ENCODE peak calls at places on chromosomes 16 and 17, in seven cellular contexts. R, N, L, U, X, A and J are unnamed samples.
A peak's percentile ranks its signal among the peaks of the same experiment; 100 is the strongest.

GRCh38 chr16:88329726-88330700 is 52.7 kb upstream of the ZNF469 start:
- DNase-seq in R (no peak), N (no peak), L (no peak), U (no peak), X (no peak), A (no peak), J (no peak)

GRCh38 chr16:88298882-88299745 is 83.6 kb upstream of the ZNF469 start:
- DNase-seq in R (no peak), N (no peak), L (peak; percentile 68), U (no peak), X (no peak), A (no peak), J (peak; percentile 72)

GRCh38 chr17:14205992-14206461 is 30.6 kb downstream of the CDRT15 start:
- DNase-seq in R (peak; percentile 58), N (no peak), L (no peak), U (no peak), X (peak; percentile 80), A (peak; percentile 79), J (no peak)

GRCh38 chr17:66040402-66040801 is 151.5 kb downstream of the CEP112 start:
- DNase-seq in R (no peak), N (no peak), L (no peak), U (no peak), X (peak; percentile 9), A (no peak), J (peak; percentile 5)

GRCh38 chr16:89120921-89121351 is 27.3 kb downstream of the ACSF3 start:
- DNase-seq in R (peak; percentile 71), N (no peak), L (no peak), U (no peak), X (no peak), A (no peak), J (no peak)

GRCh38 chr16:5028950-5029475 is 4.7 kb downstream of the NAGPA start:
- DNase-seq in R (no peak), N (no peak), L (no peak), U (no peak), X (no peak), A (no peak), J (no peak)

GRCh38 chr17:63841350-63842172 is 924 bp downstream of the SMARCD2 start:
- DNase-seq in R (peak; percentile 83), N (peak; percentile 52), L (peak; percentile 34), U (peak; percentile 31), X (peak; percentile 72), A (peak; percentile 70), J (peak; percentile 74)

GRCh38 chr16:48232459-48233040 is 11.6 kb upstream of the LONP2 start:
- DNase-seq in R (no peak), N (no peak), L (peak; percentile 38), U (no peak), X (no peak), A (no peak), J (peak; percentile 32)

GRCh38 chr17:63136381-63137012 is 170.5 kb downstream of the TANC2 start:
- DNase-seq in R (no peak), N (no peak), L (no peak), U (no peak), X (no peak), A (no peak), J (no peak)

GRCh38 chr16:66920924-66921680 is 2.4 kb upstream of the CDH16 start:
- DNase-seq in R (no peak), N (no peak), L (no peak), U (no peak), X (no peak), A (no peak), J (no peak)

GRCh38 chr17:81364278-81365147 is 30.7 kb upstream of the BAHCC1 start:
- DNase-seq in R (peak; percentile 72), N (no peak), L (no peak), U (no peak), X (no peak), A (peak; percentile 50), J (no peak)

GRCh38 chr16:19837331-19837943 is 47.2 kb downstream of the GPRC5B start:
- DNase-seq in R (no peak), N (no peak), L (no peak), U (no peak), X (no peak), A (no peak), J (no peak)

GRCh38 chr17:43671075-43671692 is 9.5 kb upstream of the MEOX1 start:
- DNase-seq in R (no peak), N (no peak), L (no peak), U (no peak), X (no peak), A (no peak), J (peak; percentile 32)

GRCh38 chr16:15529673-15530072 is 95.3 kb downstream of the BMERB1 start:
- DNase-seq in R (no peak), N (no peak), L (no peak), U (no peak), X (no peak), A (no peak), J (no peak)

GRCh38 chr16:69057400-69058378 is 47.8 kb upstream of the HAS3 start:
- DNase-seq in R (no peak), N (peak; percentile 87), L (peak; percentile 91), U (no peak), X (no peak), A (no peak), J (peak; percentile 78)

GRCh38 chr17:29248845-29249244 is 2.2 kb downstream of the CRYBA1 start:
- DNase-seq in R (no peak), N (no peak), L (no peak), U (no peak), X (no peak), A (no peak), J (no peak)

GRCh38 chr17:4365628-4366311 is 705 bp downstream of the UBE2G1 start:
- DNase-seq in R (no peak), N (no peak), L (no peak), U (peak; percentile 51), X (peak; percentile 46), A (peak; percentile 40), J (no peak)

GRCh38 chr16:9138731-9139501 is 47.5 kb downstream of the HAPSTR1 start:
- DNase-seq in R (peak; percentile 44), N (peak; percentile 69), L (peak; percentile 58), U (peak; percentile 59), X (peak; percentile 67), A (peak; percentile 72), J (peak; percentile 70)
- TF ChIP-seq CTCF in R (peak; percentile 85), N (peak; percentile 96), L (peak; percentile 83), U (peak; percentile 82), X (peak; percentile 90), A (peak; percentile 81), J (peak; percentile 98)

GRCh38 chr16:86577314-86577971 is 906 bp upstream of the FOXL1 start:
- DNase-seq in R (no peak), N (no peak), L (peak; percentile 96), U (no peak), X (no peak), A (no peak), J (peak; percentile 69)
- H3K4me3 ChIP-seq in R (no peak overlapping the region), N (peak overlapping the region; percentile 66), L (peak overlapping the region; percentile 60), U (no peak overlapping the region), X (peak overlapping the region; percentile 58), A (no peak overlapping the region), J (peak overlapping the region; percentile 67)

GRCh38 chr16:57805176-57805575 is 2.9 kb upstream of the KIFC3 start:
- DNase-seq in R (no peak), N (no peak), L (no peak), U (no peak), X (no peak), A (no peak), J (no peak)
- TF ChIP-seq CTCF in R (no peak), N (no peak), L (no peak), U (no peak), X (no peak), A (no peak), J (no peak)

DNA sequence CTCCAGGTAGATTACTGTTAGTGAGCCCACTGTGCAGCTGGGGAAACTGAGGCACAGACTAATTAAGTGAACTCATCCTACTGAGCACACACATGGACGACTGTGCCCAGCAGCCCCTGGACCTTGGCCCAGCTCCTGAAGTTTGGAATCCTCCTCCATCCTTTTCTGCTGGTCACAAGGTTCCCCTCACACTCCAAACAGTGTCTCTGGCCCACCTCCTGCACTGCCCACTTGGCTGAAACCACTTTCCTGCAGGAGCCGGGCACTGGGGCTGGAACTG is 3.6 kb downstream of the RHBDF2 start:
- DNase-seq in R (no peak), N (no peak), L (no peak), U (no peak), X (no peak), A (no peak), J (no peak)
- H3K4me3 ChIP-seq in R (peak overlapping the region; percentile 9), N (peak overlapping the region; percentile 19), L (no peak overlapping the region), U (peak overlapping the region; percentile 16), X (peak overlapping the region; percentile 33), A (no peak overlapping the region), J (peak overlapping the region; percentile 32)